ENCODE peak calls at places on chromosomes 4 and X, in ten cellular contexts. T, K, Y, B, V, N, R, C, D and O are unnamed samples.

GRCh38 chr4:118991686-118992085 is 103.0 kb downstream of the SYNPO2 start:
- DNase-seq in T (no peak), K (no peak), Y (no peak), B (no peak), V (no peak), N (no peak), R (no peak), C (no peak), D (no peak), O (no peak)

GRCh38 chr4:39568805-39569204 is 41.6 kb upstream of the UGDH start:
- DNase-seq in T (peak; percentile 58), K (no peak), Y (no peak), B (no peak), V (no peak), N (no peak), R (no peak), C (no peak), D (no peak), O (peak; percentile 48)

GRCh38 chr4:77827343-77827742 is 8.2 kb upstream of the CNOT6L start:
- DNase-seq in T (no peak), K (no peak), Y (no peak), B (no peak), V (no peak), N (no peak), R (no peak), C (no peak), D (no peak), O (no peak)

GRCh38 chrX:39242187-39242586 is 440.9 kb downstream of the MID1IP1 start:
- DNase-seq in T (peak; percentile 10), K (peak; percentile 40), Y (peak; percentile 18), B (no peak), V (no peak), N (peak; percentile 36), R (no peak), C (peak; percentile 4), D (no peak), O (peak; percentile 14)

GRCh38 chr4:156594619-156595018 is 377.0 kb downstream of the PDGFC start:
- DNase-seq in T (no peak), K (peak; percentile 50), Y (no peak), B (no peak), V (peak; percentile 57), N (peak; percentile 80), R (peak; percentile 41), C (no peak), D (no peak), O (peak; percentile 24)

GRCh38 chr4:102598102-102598758 is 97.1 kb downstream of the NFKB1 start:
- DNase-seq in T (no peak), K (no peak), Y (no peak), B (no peak), V (no peak), N (no peak), R (no peak), C (peak; percentile 24), D (no peak), O (no peak)

GRCh38 chrX:20521245-20521644 is 254.5 kb upstream of the RPS6KA3 start:
- DNase-seq in T (no peak), K (no peak), Y (no peak), B (no peak), V (no peak), N (no peak), R (no peak), C (peak; percentile 77), D (no peak), O (peak; percentile 42)

GRCh38 chr4:152283806-152284470 is 252.0 kb downstream of the FBXW7 start:
- DNase-seq in T (no peak), K (no peak), Y (no peak), B (no peak), V (no peak), N (no peak), R (no peak), C (peak; percentile 62), D (no peak), O (peak; percentile 62)

GRCh38 chr4:21517460-21517859 is 431.1 kb downstream of the KCNIP4 start:
- DNase-seq in T (no peak), K (peak; percentile 67), Y (no peak), B (no peak), V (no peak), N (no peak), R (no peak), C (no peak), D (no peak), O (no peak)

GRCh38 chrX:29468911-29469494 is 746.4 kb upstream of the MAGEB2 start:
- DNase-seq in T (no peak), K (no peak), Y (no peak), B (no peak), V (no peak), N (no peak), R (no peak), C (no peak), D (no peak), O (no peak)

GRCh38 chr4:114040319-114041116 is 61.1 kb upstream of the ARSJ start:
- DNase-seq in T (no peak), K (no peak), Y (no peak), B (no peak), V (no peak), N (peak; percentile 48), R (no peak), C (peak; percentile 63), D (no peak), O (peak; percentile 84)

GRCh38 chr4:181592221-181592745 is 650.9 kb upstream of the TENM3 start:
- DNase-seq in T (no peak), K (no peak), Y (no peak), B (no peak), V (no peak), N (no peak), R (no peak), C (peak; percentile 34), D (no peak), O (no peak)

GRCh38 chr4:165381821-165382373 is 3.1 kb downstream of the CPE start:
- DNase-seq in T (no peak), K (peak; percentile 43), Y (no peak), B (no peak), V (no peak), N (peak; percentile 52), R (no peak), C (no peak), D (no peak), O (no peak)

GRCh38 chr4:122731676-122732075 is 828 bp upstream of the BBS12 start:
- DNase-seq in T (no peak), K (no peak), Y (no peak), B (no peak), V (no peak), N (peak; percentile 31), R (no peak), C (no peak), D (no peak), O (no peak)

GRCh38 chr4:112978691-112979472 is 70.6 kb upstream of the ANK2 start:
- DNase-seq in T (no peak), K (no peak), Y (no peak), B (no peak), V (no peak), N (no peak), R (no peak), C (peak; percentile 51), D (no peak), O (peak; percentile 95)

GRCh38 chrX:7266261-7266660 is 118.3 kb upstream of the PUDP start:
- DNase-seq in T (no peak), K (no peak), Y (no peak), B (no peak), V (no peak), N (no peak), R (no peak), C (peak; percentile 78), D (no peak), O (no peak)

GRCh38 chrX:71997320-71997719 is 86.7 kb downstream of the NHSL2 start:
- DNase-seq in T (no peak), K (no peak), Y (no peak), B (no peak), V (no peak), N (no peak), R (no peak), C (peak; percentile 30), D (no peak), O (no peak)

GRCh38 chr4:82780398-82781231 is 18.0 kb downstream of the SCD5 start:
- DNase-seq in T (no peak), K (peak; percentile 92), Y (no peak), B (no peak), V (peak; percentile 79), N (no peak), R (peak; percentile 46), C (peak; percentile 71), D (no peak), O (no peak)

GRCh38 chr4:83527671-83528070 is 8.2 kb upstream of the GPAT3 start:
- DNase-seq in T (no peak), K (no peak), Y (no peak), B (no peak), V (no peak), N (no peak), R (no peak), C (no peak), D (no peak), O (no peak)

GRCh38 chr4:144709159-144709558 is 63.2 kb downstream of the HHIP start:
- DNase-seq in T (no peak), K (no peak), Y (no peak), B (no peak), V (no peak), N (no peak), R (no peak), C (peak; percentile 75), D (no peak), O (peak; percentile 63)

GRCh38 chr4:85740431-85740861 is 265.5 kb downstream of the ARHGAP24 start:
- DNase-seq in T (no peak), K (no peak), Y (no peak), B (no peak), V (no peak), N (no peak), R (no peak), C (peak; percentile 67), D (no peak), O (peak; percentile 26)

GRCh38 chrX:55816023-55816422 is 98.5 kb downstream of the RRAGB start:
- DNase-seq in T (no peak), K (no peak), Y (no peak), B (no peak), V (no peak), N (no peak), R (no peak), C (no peak), D (no peak), O (no peak)

GRCh38 chrX:145729635-145730034 is 88.0 kb upstream of the SLITRK2 start:
- DNase-seq in T (no peak), K (no peak), Y (no peak), B (no peak), V (no peak), N (no peak), R (no peak), C (no peak), D (no peak), O (no peak)

GRCh38 chrX:23656684-23657083 is 10.6 kb upstream of the PRDX4 start:
- DNase-seq in T (no peak), K (no peak), Y (no peak), B (no peak), V (no peak), N (no peak), R (no peak), C (peak; percentile 74), D (no peak), O (no peak)

GRCh38 chr4:113540859-113541258 is 220.7 kb downstream of the CAMK2D start:
- DNase-seq in T (no peak), K (no peak), Y (no peak), B (no peak), V (no peak), N (peak; percentile 30), R (no peak), C (peak; percentile 49), D (peak; percentile 36), O (peak; percentile 23)

GRCh38 chrX:117510453-117510852 is 606.2 kb downstream of the KLHL13 start:
- DNase-seq in T (no peak), K (no peak), Y (no peak), B (no peak), V (no peak), N (no peak), R (no peak), C (no peak), D (no peak), O (no peak)

GRCh38 chr4:4182835-4183568 is 43.7 kb downstream of the OTOP1 start:
- DNase-seq in T (peak; percentile 38), K (peak; percentile 12), Y (peak; percentile 62), B (no peak), V (no peak), N (no peak), R (no peak), C (peak; percentile 4), D (no peak), O (no peak)

GRCh38 chrX:24760601-24761000 is 66.9 kb downstream of the POLA1 start:
- DNase-seq in T (no peak), K (no peak), Y (no peak), B (no peak), V (no peak), N (no peak), R (no peak), C (peak; percentile 56), D (no peak), O (no peak)